ENCODE peak calls at places on chromosomes 11 and 22, in five cellular contexts. One of them, this sample, is unnamed.

GRCh38 chr22:49692499-49693225 is 135.0 kb downstream of the BRD1 start:
- DNase-seq in AG10803: no peak
- DNase-seq in RWPE1: no peak
- DNase-seq in effector memory CD4-positive, alpha-beta T cell: no peak
- DNase-seq in RCC 7860: no peak
- DNase-seq in this sample: no peak

GRCh38 chr22:43127166-43127908 is 15.9 kb downstream of the MCAT start:
- DNase-seq in AG10803: no peak
- DNase-seq in RWPE1: peak
- DNase-seq in effector memory CD4-positive, alpha-beta T cell: no peak
- DNase-seq in RCC 7860: no peak
- DNase-seq in this sample: no peak

GRCh38 chr11:22624742-22625447 is 728 bp downstream of the FANCF start:
- DNase-seq in RWPE1: peak
- DNase-seq in AG10803: peak
- DNase-seq in effector memory CD4-positive, alpha-beta T cell: peak
- DNase-seq in RCC 7860: peak
- DNase-seq in this sample: no peak

GRCh38 chr11:5564259-5565019 is 16.1 kb upstream of the OR52H1 start:
- DNase-seq in AG10803: peak
- DNase-seq in effector memory CD4-positive, alpha-beta T cell: no peak
- DNase-seq in RWPE1: peak
- DNase-seq in RCC 7860: peak
- DNase-seq in this sample: no peak

GRCh38 chr11:124865902-124866851 is 945 bp downstream of the ROBO3 start:
- DNase-seq in effector memory CD4-positive, alpha-beta T cell: peak
- DNase-seq in RWPE1: peak
- DNase-seq in RCC 7860: no peak
- DNase-seq in AG10803: peak
- DNase-seq in this sample: no peak

GRCh38 chr11:1796297-1797011 is 32.7 kb upstream of the CTSD start:
- DNase-seq in RCC 7860: no peak
- DNase-seq in effector memory CD4-positive, alpha-beta T cell: no peak
- DNase-seq in AG10803: no peak
- DNase-seq in RWPE1: no peak
- DNase-seq in this sample: no peak

GRCh38 chr11:76320929-76321328 is 60.0 kb downstream of the THAP12 start:
- DNase-seq in RCC 7860: no peak
- DNase-seq in AG10803: no peak
- DNase-seq in effector memory CD4-positive, alpha-beta T cell: no peak
- DNase-seq in RWPE1: no peak
- DNase-seq in this sample: no peak

GRCh38 chr22:44597616-44598015 is 99.6 kb upstream of the RTL6 start:
- DNase-seq in RCC 7860: no peak
- DNase-seq in AG10803: peak
- DNase-seq in effector memory CD4-positive, alpha-beta T cell: no peak
- DNase-seq in RWPE1: no peak
- DNase-seq in this sample: no peak

GRCh38 chr11:3609416-3610265 is 32.2 kb downstream of the ART5 start:
- DNase-seq in effector memory CD4-positive, alpha-beta T cell: no peak
- DNase-seq in RCC 7860: peak
- DNase-seq in AG10803: peak
- DNase-seq in RWPE1: peak
- DNase-seq in this sample: no peak

GRCh38 chr11:34239465-34240149 is 118.2 kb downstream of the ABTB2 start:
- DNase-seq in RWPE1: no peak
- DNase-seq in AG10803: no peak
- DNase-seq in effector memory CD4-positive, alpha-beta T cell: no peak
- DNase-seq in RCC 7860: no peak
- DNase-seq in this sample: no peak

GRCh38 chr11:70413151-70413550 is 14.8 kb downstream of the CTTN start:
- DNase-seq in RCC 7860: no peak
- DNase-seq in RWPE1: no peak
- DNase-seq in effector memory CD4-positive, alpha-beta T cell: no peak
- DNase-seq in AG10803: no peak
- DNase-seq in this sample: no peak

GRCh38 chr22:17501679-17502285 is 61.5 kb upstream of the SLC25A18 start:
- DNase-seq in effector memory CD4-positive, alpha-beta T cell: peak
- DNase-seq in AG10803: peak
- DNase-seq in RCC 7860: peak
- DNase-seq in RWPE1: peak
- DNase-seq in this sample: no peak

GRCh38 chr11:92811341-92811740 is 158.1 kb upstream of the MTNR1B start:
- DNase-seq in AG10803: peak
- DNase-seq in RWPE1: peak
- DNase-seq in RCC 7860: no peak
- DNase-seq in effector memory CD4-positive, alpha-beta T cell: no peak
- DNase-seq in this sample: peak

GRCh38 chr11:2777871-2778629 is 78.3 kb upstream of the KCNQ1OT1 start:
- DNase-seq in RWPE1: no peak
- DNase-seq in AG10803: no peak
- DNase-seq in effector memory CD4-positive, alpha-beta T cell: no peak
- DNase-seq in RCC 7860: no peak
- DNase-seq in this sample: peak

GRCh38 chr11:102603091-102603490 is 22.0 kb downstream of the MMP20 start:
- DNase-seq in effector memory CD4-positive, alpha-beta T cell: no peak
- DNase-seq in AG10803: peak
- DNase-seq in RWPE1: no peak
- DNase-seq in RCC 7860: peak
- DNase-seq in this sample: no peak

GRCh38 chr22:28032896-28033295 is 113.8 kb upstream of the PITPNB start:
- DNase-seq in effector memory CD4-positive, alpha-beta T cell: no peak
- DNase-seq in RCC 7860: no peak
- DNase-seq in RWPE1: no peak
- DNase-seq in AG10803: no peak
- DNase-seq in this sample: no peak

GRCh38 chr22:41216984-41217383 is 11.9 kb downstream of the L3MBTL2 start:
- DNase-seq in RWPE1: no peak
- DNase-seq in RCC 7860: no peak
- DNase-seq in AG10803: no peak
- DNase-seq in effector memory CD4-positive, alpha-beta T cell: no peak
- DNase-seq in this sample: no peak

GRCh38 chr11:12900496-12900895 is 108.6 kb upstream of the RASSF10 start:
- DNase-seq in AG10803: peak
- DNase-seq in RWPE1: peak
- DNase-seq in effector memory CD4-positive, alpha-beta T cell: no peak
- DNase-seq in RCC 7860: peak
- DNase-seq in this sample: no peak

GRCh38 chr22:17773606-17774205 is 563 bp downstream of the BID start:
- DNase-seq in RCC 7860: peak
- DNase-seq in AG10803: no peak
- DNase-seq in RWPE1: peak
- DNase-seq in effector memory CD4-positive, alpha-beta T cell: peak
- DNase-seq in this sample: no peak

GRCh38 chr11:109967121-109967520 is 126.1 kb upstream of the ZC3H12C start:
- DNase-seq in effector memory CD4-positive, alpha-beta T cell: no peak
- DNase-seq in RWPE1: no peak
- DNase-seq in AG10803: no peak
- DNase-seq in RCC 7860: no peak
- DNase-seq in this sample: no peak

GRCh38 chr11:47863189-47863892 is 15.2 kb upstream of the NUP160 start:
- DNase-seq in AG10803: peak
- DNase-seq in RCC 7860: no peak
- DNase-seq in RWPE1: no peak
- DNase-seq in effector memory CD4-positive, alpha-beta T cell: no peak
- DNase-seq in this sample: no peak

GRCh38 chr11:35045219-35045819 is 93.7 kb upstream of the CD44 start:
- DNase-seq in RWPE1: no peak
- DNase-seq in AG10803: no peak
- DNase-seq in RCC 7860: no peak
- DNase-seq in effector memory CD4-positive, alpha-beta T cell: peak
- DNase-seq in this sample: no peak

GRCh38 chr11:122661182-122661945 is 5.8 kb downstream of the UBASH3B start:
- DNase-seq in RCC 7860: no peak
- DNase-seq in RWPE1: peak
- DNase-seq in effector memory CD4-positive, alpha-beta T cell: no peak
- DNase-seq in AG10803: peak
- DNase-seq in this sample: no peak

GRCh38 chr22:46084943-46085830 is 65.1 kb upstream of the PPARA start:
- DNase-seq in effector memory CD4-positive, alpha-beta T cell: no peak
- DNase-seq in RCC 7860: peak
- DNase-seq in AG10803: peak
- DNase-seq in RWPE1: no peak
- DNase-seq in this sample: no peak

GRCh38 chr11:23123766-23124165 is 263.5 kb upstream of the CCDC179 start:
- DNase-seq in RWPE1: no peak
- DNase-seq in effector memory CD4-positive, alpha-beta T cell: no peak
- DNase-seq in RCC 7860: peak
- DNase-seq in AG10803: peak
- DNase-seq in this sample: no peak

GRCh38 chr11:78840623-78841022 is 266.0 kb upstream of the NARS2 start:
- DNase-seq in RWPE1: no peak
- DNase-seq in effector memory CD4-positive, alpha-beta T cell: no peak
- DNase-seq in RCC 7860: no peak
- DNase-seq in AG10803: peak
- DNase-seq in this sample: no peak

GRCh38 chr11:34512810-34513673 is 552 bp downstream of the ELF5 start:
- DNase-seq in RCC 7860: peak
- DNase-seq in effector memory CD4-positive, alpha-beta T cell: peak
- DNase-seq in RWPE1: peak
- DNase-seq in AG10803: peak
- DNase-seq in this sample: no peak

GRCh38 chr11:79157738-79158137 is 283.1 kb downstream of the TENM4 start:
- DNase-seq in RWPE1: no peak
- DNase-seq in RCC 7860: no peak
- DNase-seq in effector memory CD4-positive, alpha-beta T cell: no peak
- DNase-seq in AG10803: no peak
- DNase-seq in this sample: peak

GRCh38 chr11:58495906-58496305 is 12.0 kb downstream of the OR5B21 start:
- DNase-seq in RCC 7860: no peak
- DNase-seq in RWPE1: no peak
- DNase-seq in AG10803: no peak
- DNase-seq in effector memory CD4-positive, alpha-beta T cell: no peak
- DNase-seq in this sample: no peak

GRCh38 chr11:120385110-120385509 is 48.9 kb downstream of the ARHGEF12 start:
- DNase-seq in RCC 7860: no peak
- DNase-seq in effector memory CD4-positive, alpha-beta T cell: no peak
- DNase-seq in RWPE1: no peak
- DNase-seq in AG10803: no peak
- DNase-seq in this sample: no peak

GRCh38 chr22:21014202-21015050 is 539 bp upstream of the P2RX6 start:
- DNase-seq in RWPE1: peak
- DNase-seq in AG10803: peak
- DNase-seq in RCC 7860: peak
- DNase-seq in effector memory CD4-positive, alpha-beta T cell: peak
- DNase-seq in this sample: peak

GRCh38 chr11:46055371-46055770 is 65.9 kb downstream of the PHF21A start:
- DNase-seq in AG10803: peak
- DNase-seq in effector memory CD4-positive, alpha-beta T cell: no peak
- DNase-seq in RCC 7860: no peak
- DNase-seq in RWPE1: no peak
- DNase-seq in this sample: no peak

GRCh38 chr11:105081412-105082150 is 36.4 kb upstream of the CARD16 start:
- DNase-seq in effector memory CD4-positive, alpha-beta T cell: no peak
- DNase-seq in RWPE1: no peak
- DNase-seq in RCC 7860: no peak
- DNase-seq in AG10803: no peak
- DNase-seq in this sample: no peak

GRCh38 chr11:46272816-46273427 is 4.5 kb upstream of the CREB3L1 start:
- DNase-seq in RCC 7860: peak
- DNase-seq in AG10803: peak
- DNase-seq in effector memory CD4-positive, alpha-beta T cell: no peak
- DNase-seq in RWPE1: peak
- DNase-seq in this sample: no peak

GRCh38 chr11:74171630-74172465 is 759 bp downstream of the PPME1 start:
- DNase-seq in AG10803: peak
- DNase-seq in effector memory CD4-positive, alpha-beta T cell: no peak
- DNase-seq in RCC 7860: no peak
- DNase-seq in RWPE1: no peak
- DNase-seq in this sample: no peak

GRCh38 chr11:61757213-61757862 is 4.9 kb downstream of the MYRF start:
- DNase-seq in AG10803: no peak
- DNase-seq in RCC 7860: no peak
- DNase-seq in effector memory CD4-positive, alpha-beta T cell: no peak
- DNase-seq in RWPE1: no peak
- DNase-seq in this sample: no peak